ENCODE peak calls at places on chromosomes 1 and 21, in five cellular contexts. P is K562, G is GM12878, T is H1, K is HepG2. J is an unnamed sample.

GRCh38 chr21:14685568-14685967 is 139.5 kb upstream of the SAMSN1 start:
- DNase-seq in P (no peak), G (peak), T (no peak), K (no peak), J (no peak)

GRCh38 chr1:33182452-33182851 is 609 bp upstream of the TRIM62 start:
- DNase-seq in P (no peak), G (no peak), T (peak), K (no peak), J (no peak)

GRCh38 chr1:25247829-25248754 is 838 bp upstream of the RSRP1 start:
- DNase-seq in P (no peak), G (no peak), T (no peak), K (no peak), J (no peak)

GRCh38 chr21:40421121-40421520 is 425.8 kb downstream of the DSCAM start:
- DNase-seq in P (no peak), G (no peak), T (no peak), K (no peak), J (no peak)

GRCh38 chr1:153354515-153355193 is 3.0 kb upstream of the S100A9 start:
- DNase-seq in P (no peak), G (no peak), T (no peak), K (no peak), J (no peak)

GRCh38 chr21:35163381-35163780 is 114.3 kb upstream of the RUNX1 start:
- DNase-seq in P (no peak), G (no peak), T (no peak), K (no peak), J (no peak)

GRCh38 chr21:36707763-36708511 is 9.0 kb downstream of the SIM2 start:
- DNase-seq in P (no peak), G (no peak), T (peak), K (no peak), J (no peak)

GRCh38 chr1:14190508-14190907 is 408.0 kb upstream of the KAZN start:
- DNase-seq in P (no peak), G (no peak), T (no peak), K (no peak), J (no peak)

GRCh38 chr1:46333300-46334029 is 7.1 kb upstream of the NSUN4 start:
- DNase-seq in P (no peak), G (peak), T (no peak), K (peak), J (peak)

GRCh38 chr1:228935855-228936727 is 200.8 kb downstream of the RHOU start:
- DNase-seq in P (no peak), G (no peak), T (no peak), K (no peak), J (no peak)

GRCh38 chr1:25194576-25195020 is 37.7 kb downstream of the SYF2 start:
- DNase-seq in P (no peak), G (no peak), T (no peak), K (no peak), J (no peak)

GRCh38 chr1:55006931-55007330 is 8.2 kb downstream of the BSND start:
- DNase-seq in P (no peak), G (no peak), T (no peak), K (no peak), J (no peak)

GRCh38 chr1:55007626-55008025 is 8.9 kb downstream of the BSND start:
- DNase-seq in P (no peak), G (no peak), T (no peak), K (no peak), J (no peak)

GRCh38 chr1:55010194-55010886 is 11.6 kb downstream of the BSND start:
- DNase-seq in P (no peak), G (no peak), T (no peak), K (no peak), J (no peak)

GRCh38 chr1:55012661-55013060 is 13.9 kb downstream of the BSND start:
- DNase-seq in P (no peak), G (no peak), T (no peak), K (no peak), J (no peak)

DNA sequence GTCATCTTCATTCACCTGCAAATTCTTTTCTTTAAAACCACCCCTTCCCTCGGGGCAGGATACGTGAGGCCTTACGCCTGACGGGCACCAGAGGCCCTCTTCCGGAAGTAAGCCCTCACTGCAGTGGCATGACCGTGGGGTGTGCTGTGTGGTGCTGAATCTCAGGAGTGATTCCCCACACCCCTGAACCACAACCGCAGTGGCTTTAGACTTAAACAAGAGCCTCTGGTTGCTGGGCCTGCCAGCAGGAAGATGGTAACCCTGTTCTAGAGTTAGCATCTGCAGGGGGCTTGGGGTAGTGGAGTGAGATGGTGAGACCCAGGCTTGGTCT is 12.1 kb downstream of the BSND start:
- DNase-seq in P (no peak), G (no peak), T (no peak), K (no peak), J (no peak)
- TF ChIP-seq KDM1A in P (no peak), G (no peak), T (no peak), K (no peak), J (no peak)

GRCh38 chr21:45430521-45431501 is 25.8 kb downstream of the COL18A1 start:
- DNase-seq in P (peak), G (no peak), T (peak), K (peak), J (no peak)
- TF ChIP-seq KDM1A in P (no peak), G (no peak), T (no peak), K (no peak), J (no peak)

GRCh38 chr1:169060906-169061683 is 45.4 kb upstream of the ATP1B1 start:
- DNase-seq in P (no peak), G (no peak), T (no peak), K (no peak), J (no peak)
- TF ChIP-seq KDM1A in P (no peak), G (no peak), T (no peak), K (no peak), J (no peak)

GRCh38 chr1:154446292-154446691 is 41.1 kb downstream of the IL6R start:
- DNase-seq in P (no peak), G (no peak), T (no peak), K (no peak), J (no peak)

GRCh38 chr1:154442006-154442740 is 37.0 kb downstream of the IL6R start:
- DNase-seq in P (peak), G (no peak), T (peak), K (no peak), J (no peak)

GRCh38 chr1:154448271-154448905 is 43.2 kb downstream of the IL6R start:
- DNase-seq in P (no peak), G (no peak), T (no peak), K (no peak), J (no peak)

GRCh38 chr1:154443274-154444013 is 38.3 kb downstream of the IL6R start:
- DNase-seq in P (no peak), G (no peak), T (no peak), K (no peak), J (no peak)

GRCh38 chr1:154445040-154445472 is 39.9 kb downstream of the IL6R start:
- DNase-seq in P (no peak), G (peak), T (no peak), K (no peak), J (no peak)
- TF ChIP-seq KDM1A in P (no peak), G (no peak), T (no peak), K (no peak), J (no peak)

GRCh38 chr1:39269349-39269748 is 64.9 kb downstream of the MACF1 start:
- DNase-seq in P (no peak), G (no peak), T (no peak), K (no peak), J (no peak)

GRCh38 chr1:39266792-39267191 is 62.3 kb downstream of the MACF1 start:
- DNase-seq in P (no peak), G (no peak), T (no peak), K (no peak), J (no peak)

GRCh38 chr1:39268906-39269305 is 64.4 kb downstream of the MACF1 start:
- DNase-seq in P (no peak), G (no peak), T (peak), K (no peak), J (no peak)

GRCh38 chr1:39269791-39270342 is 65.4 kb downstream of the MACF1 start:
- DNase-seq in P (no peak), G (peak), T (no peak), K (peak), J (no peak)

GRCh38 chr1:39268112-39268581 is 63.7 kb downstream of the MACF1 start:
- DNase-seq in P (no peak), G (no peak), T (no peak), K (no peak), J (no peak)
- TF ChIP-seq KDM1A in P (no peak), G (no peak), T (no peak), K (no peak), J (no peak)

J was measured in A549.